ENCODE peak calls at places on chromosomes 5 and 9, in nine cellular contexts. One of them, this sample, is unnamed. For H3K4me1, the result is how much of the 10 kb centered on the place peaks cover.

GRCh38 chr5:123089971-123090640 is 1.1 kb downstream of the PRDM6 start:
- DNase-seq in A549: peak
- DNase-seq in neural progenitor cell: peak
- DNase-seq in psoas muscle: peak
- DNase-seq in uterus: no peak
- DNase-seq in IMR-90: peak
- DNase-seq in upper lobe of right lung: peak
- DNase-seq in CD8-positive, alpha-beta T cell: no peak
- DNase-seq in cardiac muscle cell: peak
- DNase-seq in this sample: no peak

GRCh38 chr5:56610093-56610698 is 205.2 kb upstream of the MAP3K1 start:
- DNase-seq in A549: no peak
- DNase-seq in neural progenitor cell: no peak
- DNase-seq in psoas muscle: no peak
- DNase-seq in uterus: no peak
- DNase-seq in IMR-90: no peak
- DNase-seq in upper lobe of right lung: no peak
- DNase-seq in CD8-positive, alpha-beta T cell: no peak
- DNase-seq in cardiac muscle cell: no peak
- DNase-seq in this sample: no peak

GRCh38 chr5:172834570-172835245 is 657 bp downstream of the ERGIC1 start:
- DNase-seq in A549: no peak
- DNase-seq in neural progenitor cell: peak
- DNase-seq in psoas muscle: no peak
- DNase-seq in uterus: no peak
- DNase-seq in IMR-90: no peak
- DNase-seq in upper lobe of right lung: no peak
- DNase-seq in CD8-positive, alpha-beta T cell: no peak
- DNase-seq in cardiac muscle cell: peak
- DNase-seq in this sample: no peak

GRCh38 chr5:31033295-31033694 is 160.2 kb upstream of the CDH6 start:
- DNase-seq in A549: no peak
- DNase-seq in neural progenitor cell: no peak
- DNase-seq in psoas muscle: no peak
- DNase-seq in uterus: no peak
- DNase-seq in IMR-90: peak
- DNase-seq in upper lobe of right lung: no peak
- DNase-seq in CD8-positive, alpha-beta T cell: no peak
- DNase-seq in cardiac muscle cell: no peak
- DNase-seq in this sample: no peak

GRCh38 chr9:4315582-4316215 is 15.8 kb upstream of the GLIS3 start:
- DNase-seq in A549: peak
- DNase-seq in neural progenitor cell: peak
- DNase-seq in psoas muscle: peak
- DNase-seq in uterus: peak
- DNase-seq in IMR-90: peak
- DNase-seq in upper lobe of right lung: peak
- DNase-seq in CD8-positive, alpha-beta T cell: peak
- DNase-seq in cardiac muscle cell: peak
- DNase-seq in this sample: peak

GRCh38 chr9:131228988-131229387 is 47.3 kb downstream of the FAM78A start:
- DNase-seq in A549: no peak
- DNase-seq in neural progenitor cell: no peak
- DNase-seq in psoas muscle: no peak
- DNase-seq in uterus: no peak
- DNase-seq in IMR-90: peak
- DNase-seq in upper lobe of right lung: no peak
- DNase-seq in CD8-positive, alpha-beta T cell: no peak
- DNase-seq in cardiac muscle cell: no peak
- DNase-seq in this sample: no peak

GRCh38 chr5:140311011-140311467 is 8.1 kb upstream of the PFDN1 start:
- DNase-seq in A549: peak
- DNase-seq in neural progenitor cell: no peak
- DNase-seq in psoas muscle: no peak
- DNase-seq in uterus: no peak
- DNase-seq in IMR-90: peak
- DNase-seq in upper lobe of right lung: no peak
- DNase-seq in CD8-positive, alpha-beta T cell: no peak
- DNase-seq in cardiac muscle cell: no peak
- DNase-seq in this sample: no peak

GRCh38 chr5:94174748-94175411 is 433.5 kb upstream of the POU5F2 start:
- DNase-seq in A549: no peak
- DNase-seq in neural progenitor cell: no peak
- DNase-seq in psoas muscle: no peak
- DNase-seq in uterus: no peak
- DNase-seq in IMR-90: peak
- DNase-seq in upper lobe of right lung: no peak
- DNase-seq in CD8-positive, alpha-beta T cell: no peak
- DNase-seq in cardiac muscle cell: no peak
- DNase-seq in this sample: no peak

GRCh38 chr5:83179966-83180365 is 102.6 kb downstream of the XRCC4 start:
- DNase-seq in A549: no peak
- DNase-seq in neural progenitor cell: no peak
- DNase-seq in psoas muscle: no peak
- DNase-seq in uterus: no peak
- DNase-seq in IMR-90: peak
- DNase-seq in upper lobe of right lung: no peak
- DNase-seq in CD8-positive, alpha-beta T cell: no peak
- DNase-seq in cardiac muscle cell: no peak
- DNase-seq in this sample: no peak

GRCh38 chr9:129867138-129868032 is 32.1 kb downstream of the USP20 start:
- DNase-seq in A549: no peak
- DNase-seq in neural progenitor cell: no peak
- DNase-seq in psoas muscle: no peak
- DNase-seq in uterus: no peak
- DNase-seq in IMR-90: no peak
- DNase-seq in upper lobe of right lung: no peak
- DNase-seq in CD8-positive, alpha-beta T cell: no peak
- DNase-seq in cardiac muscle cell: no peak
- DNase-seq in this sample: no peak

GRCh38 chr9:134410078-134410834 is 84.0 kb downstream of the RXRA start:
- DNase-seq in A549: peak
- DNase-seq in neural progenitor cell: no peak
- DNase-seq in psoas muscle: peak
- DNase-seq in uterus: no peak
- DNase-seq in IMR-90: no peak
- DNase-seq in upper lobe of right lung: peak
- DNase-seq in CD8-positive, alpha-beta T cell: no peak
- DNase-seq in cardiac muscle cell: no peak
- DNase-seq in this sample: no peak

GRCh38 chr5:139635191-139635590 is 13.0 kb upstream of the CXXC5 start:
- DNase-seq in A549: no peak
- DNase-seq in neural progenitor cell: no peak
- DNase-seq in psoas muscle: no peak
- DNase-seq in uterus: no peak
- DNase-seq in IMR-90: no peak
- DNase-seq in upper lobe of right lung: no peak
- DNase-seq in CD8-positive, alpha-beta T cell: no peak
- DNase-seq in cardiac muscle cell: no peak
- DNase-seq in this sample: no peak

GRCh38 chr5:147371290-147371689 is 136.5 kb downstream of the STK32A start:
- DNase-seq in A549: no peak
- DNase-seq in neural progenitor cell: no peak
- DNase-seq in psoas muscle: no peak
- DNase-seq in uterus: no peak
- DNase-seq in IMR-90: no peak
- DNase-seq in upper lobe of right lung: no peak
- DNase-seq in CD8-positive, alpha-beta T cell: no peak
- DNase-seq in cardiac muscle cell: no peak
- DNase-seq in this sample: no peak

GRCh38 chr5:147377685-147378084 is 132.2 kb downstream of the DPYSL3 start:
- DNase-seq in A549: no peak
- DNase-seq in neural progenitor cell: no peak
- DNase-seq in psoas muscle: no peak
- DNase-seq in uterus: no peak
- DNase-seq in IMR-90: no peak
- DNase-seq in upper lobe of right lung: no peak
- DNase-seq in CD8-positive, alpha-beta T cell: no peak
- DNase-seq in cardiac muscle cell: no peak
- DNase-seq in this sample: no peak

GRCh38 chr5:147369742-147370374 is 135.0 kb downstream of the STK32A start:
- DNase-seq in A549: peak
- DNase-seq in neural progenitor cell: peak
- DNase-seq in psoas muscle: no peak
- DNase-seq in uterus: no peak
- DNase-seq in IMR-90: peak
- DNase-seq in upper lobe of right lung: no peak
- DNase-seq in CD8-positive, alpha-beta T cell: no peak
- DNase-seq in cardiac muscle cell: no peak
- DNase-seq in this sample: no peak

DNA sequence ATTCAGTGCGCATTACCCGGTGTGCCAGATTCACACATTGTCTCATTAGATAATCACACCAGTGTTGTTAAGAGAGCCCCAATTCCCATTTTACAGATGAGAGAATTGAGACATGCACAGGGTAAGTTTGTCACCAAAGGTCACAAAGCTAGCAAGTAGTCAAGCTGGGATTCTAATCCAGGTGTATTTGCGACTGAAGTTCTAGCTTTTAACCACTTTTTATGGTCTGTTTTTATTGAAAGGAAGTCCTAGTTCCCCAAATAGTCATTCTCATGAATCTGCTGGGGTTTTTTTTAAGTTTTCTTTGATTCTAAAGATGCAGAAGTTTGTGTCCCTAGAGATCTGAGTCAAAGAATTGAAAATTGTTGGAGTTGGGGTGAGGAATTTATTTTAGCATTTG is 136.5 kb downstream of the DPYSL3 start:
- DNase-seq in A549: no peak
- DNase-seq in neural progenitor cell: no peak
- DNase-seq in psoas muscle: no peak
- DNase-seq in uterus: no peak
- DNase-seq in IMR-90: no peak
- DNase-seq in upper lobe of right lung: no peak
- DNase-seq in CD8-positive, alpha-beta T cell: no peak
- DNase-seq in cardiac muscle cell: no peak
- DNase-seq in this sample: no peak
- H3K27ac ChIP-seq in A549: no peak
- H3K27ac ChIP-seq in neural progenitor cell: no peak
- H3K27ac ChIP-seq in psoas muscle: no peak
- H3K27ac ChIP-seq in uterus: no peak
- H3K27ac ChIP-seq in IMR-90: no peak
- H3K27ac ChIP-seq in upper lobe of right lung: no peak
- H3K27ac ChIP-seq in CD8-positive, alpha-beta T cell: no peak
- H3K27ac ChIP-seq in cardiac muscle cell: no peak
- H3K27ac ChIP-seq in this sample: no peak

GRCh38 chr9:105129731-105130130 is 114.7 kb upstream of the SLC44A1 start:
- DNase-seq in A549: no peak
- DNase-seq in neural progenitor cell: no peak
- DNase-seq in psoas muscle: no peak
- DNase-seq in uterus: no peak
- DNase-seq in IMR-90: no peak
- DNase-seq in upper lobe of right lung: no peak
- DNase-seq in CD8-positive, alpha-beta T cell: no peak
- DNase-seq in cardiac muscle cell: no peak
- DNase-seq in this sample: no peak

GRCh38 chr9:105132006-105132405 is 112.4 kb upstream of the SLC44A1 start:
- DNase-seq in A549: no peak
- DNase-seq in neural progenitor cell: no peak
- DNase-seq in psoas muscle: no peak
- DNase-seq in uterus: no peak
- DNase-seq in IMR-90: no peak
- DNase-seq in upper lobe of right lung: no peak
- DNase-seq in CD8-positive, alpha-beta T cell: no peak
- DNase-seq in cardiac muscle cell: no peak
- DNase-seq in this sample: no peak

GRCh38 chr9:105127863-105128220 is 116.6 kb upstream of the SLC44A1 start:
- DNase-seq in A549: no peak
- DNase-seq in neural progenitor cell: no peak
- DNase-seq in psoas muscle: no peak
- DNase-seq in uterus: no peak
- DNase-seq in IMR-90: peak
- DNase-seq in upper lobe of right lung: no peak
- DNase-seq in CD8-positive, alpha-beta T cell: peak
- DNase-seq in cardiac muscle cell: no peak
- DNase-seq in this sample: peak

GRCh38 chr9:105128908-105129307 is 115.5 kb upstream of the SLC44A1 start:
- DNase-seq in A549: no peak
- DNase-seq in neural progenitor cell: peak
- DNase-seq in psoas muscle: no peak
- DNase-seq in uterus: no peak
- DNase-seq in IMR-90: no peak
- DNase-seq in upper lobe of right lung: no peak
- DNase-seq in CD8-positive, alpha-beta T cell: no peak
- DNase-seq in cardiac muscle cell: no peak
- DNase-seq in this sample: no peak

DNA sequence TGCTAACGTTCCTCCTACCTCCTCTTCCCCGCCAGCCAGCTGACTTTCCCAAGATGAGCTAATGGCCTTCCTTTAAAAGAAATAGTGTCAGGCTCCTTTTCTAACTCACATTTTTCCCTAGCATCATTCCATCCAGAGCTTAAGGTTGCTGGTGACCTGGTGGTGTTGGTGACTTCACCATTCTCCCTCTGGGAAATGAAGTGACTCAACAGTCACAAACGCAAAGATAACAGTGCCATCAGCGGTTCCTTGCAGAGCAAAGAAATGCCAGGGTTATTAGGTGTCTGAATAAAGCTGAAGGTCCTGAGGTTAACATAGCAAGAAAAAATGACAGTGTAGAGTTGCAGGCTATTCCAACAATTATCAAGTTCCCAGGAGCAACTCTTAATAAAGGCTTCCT is 111.9 kb upstream of the SLC44A1 start:
- DNase-seq in A549: peak
- DNase-seq in neural progenitor cell: no peak
- DNase-seq in psoas muscle: no peak
- DNase-seq in uterus: no peak
- DNase-seq in IMR-90: peak
- DNase-seq in upper lobe of right lung: no peak
- DNase-seq in CD8-positive, alpha-beta T cell: no peak
- DNase-seq in cardiac muscle cell: no peak
- DNase-seq in this sample: no peak
- H3K4me3 ChIP-seq in A549: no peak
- H3K4me3 ChIP-seq in neural progenitor cell: no peak
- H3K4me3 ChIP-seq in psoas muscle: no peak
- H3K4me3 ChIP-seq in uterus: no peak
- H3K4me3 ChIP-seq in IMR-90: no peak
- H3K4me3 ChIP-seq in upper lobe of right lung: no peak
- H3K4me3 ChIP-seq in CD8-positive, alpha-beta T cell: no peak
- H3K4me3 ChIP-seq in cardiac muscle cell: no peak
- H3K4me3 ChIP-seq in this sample: no peak

GRCh38 chr5:33364406-33364805 is 76.4 kb upstream of the TARS1 start:
- DNase-seq in A549: no peak
- DNase-seq in neural progenitor cell: no peak
- DNase-seq in psoas muscle: no peak
- DNase-seq in uterus: no peak
- DNase-seq in IMR-90: no peak
- DNase-seq in upper lobe of right lung: no peak
- DNase-seq in CD8-positive, alpha-beta T cell: no peak
- DNase-seq in cardiac muscle cell: no peak
- DNase-seq in this sample: no peak
- H3K4me1 ChIP-seq in A549: under half
- H3K4me1 ChIP-seq in neural progenitor cell: under half
- H3K4me1 ChIP-seq in psoas muscle: under half
- H3K4me1 ChIP-seq in uterus: under half
- H3K4me1 ChIP-seq in IMR-90: under half
- H3K4me1 ChIP-seq in upper lobe of right lung: under half
- H3K4me1 ChIP-seq in CD8-positive, alpha-beta T cell: under half
- H3K4me1 ChIP-seq in cardiac muscle cell: under half
- H3K4me1 ChIP-seq in this sample: under half

DNA sequence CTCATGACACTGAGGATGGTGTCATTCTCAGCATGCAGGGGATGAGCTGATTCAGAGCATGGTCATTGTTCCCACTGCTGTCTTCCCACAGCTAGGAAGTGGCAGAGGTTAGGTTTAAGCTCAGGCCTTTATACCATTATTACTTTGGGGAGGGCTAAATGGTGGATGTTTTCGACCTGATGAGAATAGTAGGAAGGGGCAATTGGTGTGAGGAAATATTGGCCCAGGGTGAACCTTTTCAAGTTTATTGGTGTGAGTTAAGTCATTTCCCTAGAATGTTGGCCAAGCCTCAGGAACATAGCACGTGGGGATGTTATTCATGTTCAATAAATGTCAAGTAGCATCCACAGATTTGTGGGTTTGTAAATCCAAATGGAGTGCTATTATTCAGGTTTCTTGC is 59.6 kb downstream of the ARHGAP26 start:
- DNase-seq in A549: no peak
- DNase-seq in neural progenitor cell: no peak
- DNase-seq in psoas muscle: no peak
- DNase-seq in uterus: no peak
- DNase-seq in IMR-90: peak
- DNase-seq in upper lobe of right lung: no peak
- DNase-seq in CD8-positive, alpha-beta T cell: no peak
- DNase-seq in cardiac muscle cell: no peak
- DNase-seq in this sample: no peak
- H3K27ac ChIP-seq in A549: peak
- H3K27ac ChIP-seq in neural progenitor cell: no peak
- H3K27ac ChIP-seq in psoas muscle: no peak
- H3K27ac ChIP-seq in uterus: peak
- H3K27ac ChIP-seq in IMR-90: no peak
- H3K27ac ChIP-seq in upper lobe of right lung: no peak
- H3K27ac ChIP-seq in CD8-positive, alpha-beta T cell: no peak
- H3K27ac ChIP-seq in cardiac muscle cell: no peak
- H3K27ac ChIP-seq in this sample: no peak